ENCODE peak calls at places on chromosomes 5 and 9, in seven cellular contexts. P is activated CD4-positive, alpha-beta T cell treated with anti-CD3 and anti-CD28 coated beads for 48 hours; U is lung microvascular endothelial cell; T is KBM-7; H is stimulated activated CD8-positive, alpha-beta memory T cell treated with anti-CD3 and anti-CD28 coated beads, Interleukin-2, amount 100 ng/mL, for 48 hours; O is Panc1; K is activated T-cell treated with anti-CD3 and anti-CD28 coated beads for 4 hours. J is an unnamed sample.

GRCh38 chr5:19322716-19323485 is 665.1 kb downstream of the CDH18 start:
- DNase-seq in P (no peak), U (no peak), T (no peak), H (no peak), O (no peak), K (no peak), J (no peak)

GRCh38 chr5:153617190-153617589 is 126.7 kb downstream of the GRIA1 start:
- DNase-seq in P (no peak), U (peak), T (no peak), H (no peak), O (no peak), K (no peak), J (no peak)

GRCh38 chr5:144086295-144086694 is 84.2 kb downstream of the YIPF5 start:
- DNase-seq in P (no peak), U (no peak), T (no peak), H (no peak), O (no peak), K (no peak), J (no peak)

GRCh38 chr5:150485770-150486401 is 22.0 kb upstream of the NDST1 start:
- DNase-seq in P (peak), U (peak), T (no peak), H (peak), O (no peak), K (peak), J (no peak)

GRCh38 chr5:51383494-51384081 is 340 bp downstream of the ISL1 start:
- DNase-seq in P (no peak), U (no peak), T (no peak), H (no peak), O (no peak), K (no peak), J (no peak)

GRCh38 chr9:93911871-93912554 is 43.1 kb downstream of the BARX1 start:
- DNase-seq in P (no peak), U (no peak), T (no peak), H (no peak), O (no peak), K (no peak), J (peak)

GRCh38 chr5:118405650-118406061 is 582.7 kb downstream of the DTWD2 start:
- DNase-seq in P (no peak), U (no peak), T (no peak), H (no peak), O (no peak), K (no peak), J (peak)

GRCh38 chr5:158246661-158247060 is 387.7 kb upstream of the CLINT1 start:
- DNase-seq in P (no peak), U (no peak), T (no peak), H (no peak), O (no peak), K (no peak), J (no peak)

GRCh38 chr9:138010861-138011260 is 133.3 kb downstream of the CACNA1B start:
- DNase-seq in P (no peak), U (no peak), T (no peak), H (no peak), O (no peak), K (no peak), J (no peak)

GRCh38 chr5:133825631-133826289 is 142.7 kb downstream of the C5orf15 start:
- DNase-seq in P (peak), U (no peak), T (no peak), H (no peak), O (no peak), K (no peak), J (no peak)

GRCh38 chr9:109520475-109521132 is 22.5 kb upstream of the PTPN3 start:
- DNase-seq in P (peak), U (peak), T (peak), H (no peak), O (peak), K (no peak), J (peak)

GRCh38 chr9:111102793-111103474 is 64.7 kb upstream of the LPAR1 start:
- DNase-seq in P (no peak), U (no peak), T (no peak), H (no peak), O (no peak), K (no peak), J (no peak)

GRCh38 chr5:65247594-65247993 is 234.1 kb downstream of the ADAMTS6 start:
- DNase-seq in P (no peak), U (no peak), T (no peak), H (no peak), O (no peak), K (no peak), J (no peak)

GRCh38 chr9:120403543-120403856 is 176.5 kb downstream of the CDK5RAP2 start:
- DNase-seq in P (no peak), U (no peak), T (no peak), H (no peak), O (no peak), K (no peak), J (no peak)

GRCh38 chr5:58135571-58136335 is 324.1 kb downstream of the PLK2 start:
- DNase-seq in P (no peak), U (no peak), T (no peak), H (no peak), O (no peak), K (no peak), J (no peak)

GRCh38 chr9:77876091-77876490 is 155.5 kb downstream of the GNAQ start:
- DNase-seq in P (no peak), U (peak), T (no peak), H (no peak), O (no peak), K (no peak), J (no peak)

GRCh38 chr5:147906326-147907095 is at the start of gene C5orf46:
- DNase-seq in P (no peak), U (no peak), T (no peak), H (no peak), O (no peak), K (no peak), J (no peak)

GRCh38 chr5:126864042-126864688 is 87.2 kb downstream of the LMNB1 start:
- DNase-seq in P (peak), U (no peak), T (no peak), H (no peak), O (no peak), K (no peak), J (no peak)

GRCh38 chr5:53430618-53431252 is 49.7 kb upstream of the FST start:
- DNase-seq in P (no peak), U (peak), T (peak), H (no peak), O (peak), K (no peak), J (no peak)

GRCh38 chr5:26024774-26025173 is 1013.6 kb downstream of the CDH9 start:
- DNase-seq in P (no peak), U (no peak), T (peak), H (no peak), O (no peak), K (no peak), J (no peak)

GRCh38 chr5:96861044-96861443 is 15.3 kb upstream of the ERAP2 start:
- DNase-seq in P (no peak), U (no peak), T (no peak), H (no peak), O (no peak), K (no peak), J (no peak)

GRCh38 chr5:122102825-122103224 is 24.8 kb upstream of the LOX start:
- DNase-seq in P (no peak), U (peak), T (no peak), H (no peak), O (no peak), K (no peak), J (no peak)

GRCh38 chr9:95004452-95005275 is 278.2 kb downstream of the AOPEP start:
- DNase-seq in P (peak), U (peak), T (peak), H (peak), O (no peak), K (peak), J (peak)

GRCh38 chr5:73654171-73654811 is 28.3 kb downstream of the ARHGEF28 start:
- DNase-seq in P (no peak), U (peak), T (no peak), H (no peak), O (no peak), K (no peak), J (no peak)